ENCODE peak calls at places on chromosome 18, in eight cellular contexts. B is heart right ventricle, V is kidney epithelial cell, F is hepatocyte, Y is PC-3, E is osteoblast, U is GM10248, A is endothelial cell of umbilical vein. K is an unnamed sample.

GRCh38 chr18:67731853-67732252 is 215.3 kb upstream of the DSEL start:
- DNase-seq in B (no peak), V (no peak), F (no peak), Y (peak; percentile 66), E (no peak), U (no peak), A (peak; percentile 69), K (no peak)

GRCh38 chr18:7413906-7414305 is 153.2 kb upstream of the PTPRM start:
- DNase-seq in B (no peak), V (no peak), F (no peak), Y (no peak), E (no peak), U (no peak), A (no peak), K (no peak)

GRCh38 chr18:5824370-5824984 is 70.8 kb downstream of the TMEM200C start:
- DNase-seq in B (no peak), V (no peak), F (no peak), Y (no peak), E (no peak), U (no peak), A (no peak), K (no peak)

GRCh38 chr18:12017079-12017478 is 35.8 kb downstream of the IMPA2 start:
- DNase-seq in B (no peak), V (no peak), F (no peak), Y (no peak), E (peak; percentile 48), U (no peak), A (no peak), K (no peak)

GRCh38 chr18:32773187-32773712 is 427 bp upstream of the KLHL14 start:
- DNase-seq in B (no peak), V (no peak), F (no peak), Y (no peak), E (no peak), U (no peak), A (no peak), K (peak; percentile 16)

GRCh38 chr18:56517181-56517580 is 121.2 kb downstream of the TXNL1 start:
- DNase-seq in B (no peak), V (no peak), F (no peak), Y (no peak), E (peak; percentile 47), U (no peak), A (no peak), K (no peak)

GRCh38 chr18:21851327-21851961 is 110.9 kb downstream of the MIB1 start:
- DNase-seq in B (no peak), V (no peak), F (peak; percentile 10), Y (peak; percentile 31), E (no peak), U (peak; percentile 12), A (peak; percentile 32), K (no peak)

GRCh38 chr18:52875711-52876110 is 535.7 kb downstream of the DCC start:
- DNase-seq in B (no peak), V (no peak), F (no peak), Y (no peak), E (no peak), U (no peak), A (no peak), K (no peak)

GRCh38 chr18:12637901-12638633 is 19.8 kb downstream of the SPIRE1 start:
- DNase-seq in B (no peak), V (no peak), F (no peak), Y (peak; percentile 80), E (no peak), U (no peak), A (no peak), K (no peak)

GRCh38 chr18:75360941-75361340 is 66.6 kb downstream of the SMIM21 start:
- DNase-seq in B (no peak), V (no peak), F (no peak), Y (no peak), E (no peak), U (no peak), A (no peak), K (no peak)

GRCh38 chr18:57210101-57210661 is 63.3 kb downstream of the BOD1L2 start:
- DNase-seq in B (peak; percentile 26), V (peak; percentile 64), F (peak; percentile 90), Y (peak; percentile 86), E (peak; percentile 80), U (no peak), A (peak; percentile 65), K (peak; percentile 42)

GRCh38 chr18:50560681-50561629 is 1.1 kb downstream of the MAPK4 start:
- DNase-seq in B (peak; percentile 11), V (no peak), F (peak; percentile 35), Y (no peak), E (no peak), U (peak; percentile 18), A (no peak), K (peak; percentile 36)

GRCh38 chr18:36415606-36416005 is 118.1 kb downstream of the FHOD3 start:
- DNase-seq in B (no peak), V (no peak), F (no peak), Y (no peak), E (no peak), U (no peak), A (no peak), K (no peak)

GRCh38 chr18:36410346-36410745 is 112.8 kb downstream of the FHOD3 start:
- DNase-seq in B (no peak), V (no peak), F (no peak), Y (no peak), E (no peak), U (no peak), A (no peak), K (no peak)

GRCh38 chr18:36411745-36412168 is 114.2 kb downstream of the FHOD3 start:
- DNase-seq in B (no peak), V (no peak), F (no peak), Y (peak; percentile 44), E (no peak), U (no peak), A (no peak), K (peak; percentile 15)

GRCh38 chr18:36409779-36410178 is 112.3 kb downstream of the FHOD3 start:
- DNase-seq in B (no peak), V (no peak), F (no peak), Y (no peak), E (no peak), U (no peak), A (no peak), K (no peak)

DNA sequence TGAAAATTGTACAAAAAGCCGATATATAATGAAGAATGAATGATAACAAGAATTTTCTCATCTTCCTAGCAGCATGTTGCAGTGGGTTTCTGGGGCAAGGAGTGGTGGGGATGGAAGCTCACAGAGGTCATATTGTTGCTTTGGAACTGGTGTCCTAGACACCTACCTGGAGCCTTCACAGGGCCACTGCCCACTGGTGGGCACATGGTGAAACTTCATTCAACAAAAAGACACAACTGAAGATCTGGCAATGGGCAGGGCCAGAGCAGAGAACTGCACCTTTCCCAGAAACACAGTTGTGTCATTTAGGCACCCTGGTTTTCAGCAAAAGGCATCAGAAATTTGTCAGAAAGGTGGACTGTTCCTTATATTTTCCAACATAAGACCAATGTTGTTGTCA is 115.3 kb downstream of the FHOD3 start:
- DNase-seq in B (no peak), V (no peak), F (peak; percentile 28), Y (peak; percentile 44), E (peak; percentile 50), U (no peak), A (no peak), K (no peak)
- TF ChIP-seq CTCF in B (peak; percentile 18), V (peak; percentile 66), F (peak; percentile 25), Y (peak; percentile 53), E (peak; percentile 54), U (peak; percentile 11), A (peak; percentile 11), K (peak; percentile 43)

DNA sequence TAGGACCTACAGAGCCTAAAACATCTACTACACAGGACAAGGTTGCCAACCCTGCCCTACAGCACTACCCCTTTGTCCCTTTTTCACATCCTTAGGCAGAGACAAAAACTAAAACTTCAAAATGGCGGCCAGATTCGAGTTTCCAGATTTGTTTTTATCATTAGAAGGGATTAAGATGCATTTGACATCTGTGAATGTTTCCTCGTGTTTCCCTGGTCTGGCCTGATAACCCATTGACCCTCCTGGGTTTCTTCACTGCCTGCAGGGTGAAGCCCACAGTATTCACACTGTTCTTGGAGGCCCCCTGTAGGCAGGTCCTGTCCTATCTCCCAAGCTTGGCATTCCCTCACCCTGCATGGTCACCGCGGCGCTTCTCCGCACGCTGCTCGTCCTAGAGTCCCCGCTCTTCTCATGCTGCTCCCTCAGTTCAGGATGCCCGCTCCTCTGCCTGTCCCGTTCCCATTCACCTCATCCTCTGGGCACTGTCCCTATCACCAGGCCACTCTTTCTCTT is 67.6 kb downstream of the TPGS2 start:
- DNase-seq in B (no peak), V (no peak), F (no peak), Y (no peak), E (no peak), U (no peak), A (no peak), K (no peak)
- TF ChIP-seq CTCF in B (no peak), V (no peak), F (no peak), Y (no peak), E (no peak), U (no peak), A (no peak), K (no peak)

GRCh38 chr18:78571063-78571785 is 408.4 kb upstream of the SALL3 start:
- DNase-seq in B (no peak), V (no peak), F (no peak), Y (no peak), E (no peak), U (no peak), A (no peak), K (no peak)
- TF ChIP-seq CTCF in B (no peak), V (no peak), F (no peak), Y (no peak), E (no peak), U (no peak), A (no peak), K (no peak)

DNA sequence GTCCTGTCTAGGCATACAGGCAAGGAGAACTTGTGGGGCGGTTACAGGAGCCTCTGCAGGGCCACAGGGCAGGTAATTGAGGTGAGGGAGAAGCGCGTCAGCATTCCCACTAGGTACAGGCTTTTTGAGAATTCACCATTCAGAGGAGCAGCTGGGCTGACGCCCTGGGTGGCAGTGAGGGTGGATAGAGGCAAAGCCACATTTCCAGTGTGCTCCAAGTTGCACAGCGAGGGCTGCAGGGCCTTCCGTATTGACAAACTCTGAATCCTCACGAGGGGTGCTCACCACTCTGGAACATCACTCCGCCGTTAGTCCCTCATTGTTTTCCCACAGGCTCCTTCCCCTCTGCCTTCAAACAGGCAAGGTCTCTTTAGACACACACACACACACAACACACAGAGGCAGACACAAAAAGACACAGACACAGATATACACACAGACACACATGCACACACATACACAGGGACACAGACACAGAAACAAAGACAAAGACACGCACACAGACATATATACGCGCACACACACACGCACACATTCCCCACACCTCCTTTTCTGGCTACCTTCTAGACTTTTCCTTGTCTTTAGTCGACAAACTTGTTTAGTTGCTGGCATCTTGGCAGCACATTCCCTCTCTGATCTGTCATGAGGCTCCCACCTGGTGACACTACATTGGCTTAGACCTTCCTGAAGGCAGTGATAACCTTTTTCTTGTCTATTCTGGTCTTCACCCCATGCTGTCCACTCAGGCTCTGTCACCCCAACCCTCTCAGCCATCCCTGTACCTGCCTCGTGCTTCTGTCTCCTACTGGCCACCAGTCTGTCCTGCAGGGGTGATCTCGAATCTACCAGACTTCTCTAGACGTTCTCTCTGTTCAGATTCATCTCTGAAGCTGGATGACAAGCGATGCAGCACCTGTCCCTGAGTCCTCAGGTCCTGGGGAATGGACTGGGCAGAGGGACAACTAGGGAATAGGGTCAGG is 136.8 kb downstream of the ALPK2 start:
- DNase-seq in B (no peak), V (no peak), F (no peak), Y (no peak), E (no peak), U (no peak), A (no peak), K (no peak)
- TF ChIP-seq CTCF in B (no peak), V (no peak), F (no peak), Y (peak; percentile 20), E (no peak), U (no peak), A (no peak), K (no peak)

K was measured in nephron progenitor cell.